ENCODE peak calls at places on chromosome 18, in ten cellular contexts. A is heart right ventricle, K is tibial nerve, Z is ascending aorta, U is endodermal cell, E is prostate gland, Y is RWPE2, L is PC-9, P is psoas muscle, Q is ovary. H is an unnamed sample. For H3K4me1, the result is how much of the 10 kb centered on the place peaks cover.

GRCh38 chr18:75113455-75113854 is 95.5 kb downstream of the PTGR3 start:
- DNase-seq in A (no peak), K (no peak), Z (no peak), U (no peak), E (no peak), Y (no peak), L (no peak), P (no peak), Q (no peak), H (no peak)

GRCh38 chr18:4181882-4182568 is 273.1 kb downstream of the DLGAP1 start:
- DNase-seq in A (no peak), K (no peak), Z (no peak), U (peak), E (no peak), Y (no peak), L (no peak), P (no peak), Q (no peak), H (no peak)

GRCh38 chr18:74427442-74428112 is 29.5 kb downstream of the DIPK1C start:
- DNase-seq in A (no peak), K (no peak), Z (no peak), U (no peak), E (no peak), Y (no peak), L (no peak), P (no peak), Q (no peak), H (no peak)

GRCh38 chr18:38940863-38941531 is 1375.4 kb upstream of the CELF4 start:
- DNase-seq in A (no peak), K (no peak), Z (no peak), U (no peak), E (no peak), Y (no peak), L (peak), P (no peak), Q (no peak), H (no peak)

GRCh38 chr18:74930616-74931015 is 278.3 kb downstream of the PTGR3 start:
- DNase-seq in A (no peak), K (no peak), Z (no peak), U (no peak), E (no peak), Y (no peak), L (no peak), P (no peak), Q (no peak), H (no peak)

GRCh38 chr18:14781671-14782070 is 33.7 kb downstream of the ANKRD30B start:
- DNase-seq in A (no peak), K (no peak), Z (no peak), U (no peak), E (no peak), Y (no peak), L (no peak), P (no peak), Q (no peak), H (no peak)

GRCh38 chr18:51137891-51138290 is 59.6 kb downstream of the MEX3C start:
- DNase-seq in A (no peak), K (no peak), Z (no peak), U (no peak), E (no peak), Y (no peak), L (peak), P (no peak), Q (no peak), H (no peak)

GRCh38 chr18:74233933-74234325 is 57.8 kb downstream of the CYB5A start:
- DNase-seq in A (no peak), K (no peak), Z (no peak), U (no peak), E (no peak), Y (no peak), L (no peak), P (no peak), Q (no peak), H (no peak)

GRCh38 chr18:58605027-58606020 is 23.6 kb downstream of the ALPK2 start:
- DNase-seq in A (no peak), K (no peak), Z (no peak), U (peak), E (no peak), Y (no peak), L (no peak), P (no peak), Q (no peak), H (no peak)

GRCh38 chr18:51160646-51161045 is 36.8 kb downstream of the MEX3C start:
- DNase-seq in A (no peak), K (no peak), Z (no peak), U (no peak), E (no peak), Y (no peak), L (no peak), P (no peak), Q (no peak), H (no peak)

GRCh38 chr18:35095983-35096676 is 54.9 kb downstream of the MAPRE2 start:
- DNase-seq in A (no peak), K (no peak), Z (no peak), U (no peak), E (no peak), Y (no peak), L (no peak), P (no peak), Q (no peak), H (no peak)

GRCh38 chr18:63202814-63203213 is 116.8 kb downstream of the BCL2 start:
- DNase-seq in A (no peak), K (no peak), Z (no peak), U (no peak), E (no peak), Y (no peak), L (no peak), P (no peak), Q (no peak), H (no peak)

GRCh38 chr18:49733896-49734585 is 79.3 kb downstream of the ACAA2 start:
- DNase-seq in A (no peak), K (no peak), Z (no peak), U (no peak), E (no peak), Y (no peak), L (no peak), P (no peak), Q (no peak), H (no peak)

GRCh38 chr18:24021505-24021904 is 7.0 kb downstream of the TTC39C start:
- DNase-seq in A (no peak), K (no peak), Z (no peak), U (no peak), E (no peak), Y (no peak), L (no peak), P (no peak), Q (no peak), H (no peak)

GRCh38 chr18:24024425-24024824 is 9.9 kb downstream of the TTC39C start:
- DNase-seq in A (no peak), K (no peak), Z (no peak), U (no peak), E (no peak), Y (no peak), L (no peak), P (no peak), Q (no peak), H (no peak)

GRCh38 chr18:24019641-24020331 is 5.2 kb downstream of the TTC39C start:
- DNase-seq in A (no peak), K (no peak), Z (peak), U (no peak), E (no peak), Y (no peak), L (no peak), P (no peak), Q (no peak), H (no peak)

GRCh38 chr18:24023185-24023814 is 8.7 kb downstream of the TTC39C start:
- DNase-seq in A (no peak), K (no peak), Z (no peak), U (peak), E (peak), Y (no peak), L (peak), P (no peak), Q (no peak), H (no peak)

GRCh38 chr18:24022141-24022540 is 7.6 kb downstream of the TTC39C start:
- DNase-seq in A (no peak), K (no peak), Z (no peak), U (no peak), E (no peak), Y (no peak), L (no peak), P (no peak), Q (no peak), H (no peak)
- H3K4me1 ChIP-seq in A (under half), K (under half), Z (under half), U (under half), E (under half), Y (under half), L (under half), P (under half), Q (under half), H (under half)

DNA sequence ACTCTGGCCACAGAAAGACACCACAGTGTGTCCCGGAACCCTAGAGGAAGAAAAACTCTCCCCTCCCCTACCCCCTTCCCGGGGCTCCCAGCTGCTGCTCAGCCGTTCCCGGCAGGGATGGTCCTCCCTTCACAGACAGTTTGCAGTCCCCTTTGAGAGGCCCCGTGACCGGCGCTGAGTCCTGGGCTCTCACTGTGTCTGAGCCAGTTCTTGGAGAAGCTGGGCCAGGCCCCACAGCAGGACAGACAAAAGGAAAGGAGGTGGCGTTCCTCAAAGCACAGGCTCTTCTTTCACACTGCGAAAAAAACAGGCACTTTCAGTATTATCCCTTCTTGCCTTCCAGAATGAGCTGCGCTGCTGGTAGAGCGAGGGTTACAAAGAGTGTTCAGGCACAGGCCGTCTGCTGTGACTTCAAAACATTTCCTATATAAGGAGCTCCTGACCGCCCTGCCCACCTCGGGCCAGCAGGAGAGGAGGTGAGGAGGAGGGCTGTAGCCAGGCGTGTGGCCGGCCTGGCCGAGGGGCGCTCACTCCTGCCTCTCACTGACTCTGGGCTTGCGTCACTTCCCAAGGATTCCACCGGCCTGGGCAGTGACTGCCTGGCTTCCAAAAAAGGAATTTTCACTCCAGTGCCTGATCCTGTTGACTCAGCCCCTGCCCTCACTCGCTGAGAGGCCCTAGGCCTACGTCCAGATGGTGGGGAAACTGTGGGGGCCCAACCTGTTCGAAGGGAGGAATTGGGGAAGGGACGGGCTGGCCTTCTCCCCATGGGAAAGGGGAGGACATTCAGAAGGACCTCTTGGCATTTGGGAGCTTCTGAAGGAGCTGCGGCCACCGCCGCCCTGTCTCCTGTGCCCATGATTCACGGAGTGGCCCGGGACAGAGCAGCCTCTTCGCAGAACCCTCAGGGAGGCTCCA is 24.9 kb downstream of the CIDEA start:
- DNase-seq in A (peak), K (peak), Z (peak), U (peak), E (peak), Y (peak), L (no peak), P (peak), Q (peak), H (no peak)
- TF ChIP-seq CTCF in A (no peak), K (peak), Z (peak), U (peak), E (peak), Y (no peak), L (no peak), P (peak), Q (peak), H (no peak)

GRCh38 chr18:79798346-79798998 is 734 bp downstream of the KCNG2 start:
- DNase-seq in A (no peak), K (no peak), Z (no peak), U (peak), E (no peak), Y (no peak), L (no peak), P (no peak), Q (no peak), H (no peak)

GRCh38 chr18:79796016-79796415 is 1.7 kb upstream of the KCNG2 start:
- DNase-seq in A (no peak), K (no peak), Z (no peak), U (no peak), E (no peak), Y (no peak), L (no peak), P (no peak), Q (no peak), H (no peak)

GRCh38 chr18:79796531-79797390 is 977 bp upstream of the KCNG2 start:
- DNase-seq in A (no peak), K (no peak), Z (no peak), U (no peak), E (no peak), Y (no peak), L (no peak), P (no peak), Q (no peak), H (no peak)

GRCh38 chr18:79798999-79799370 is 1.2 kb downstream of the KCNG2 start:
- DNase-seq in A (no peak), K (no peak), Z (no peak), U (peak), E (no peak), Y (no peak), L (no peak), P (no peak), Q (no peak), H (no peak)

DNA sequence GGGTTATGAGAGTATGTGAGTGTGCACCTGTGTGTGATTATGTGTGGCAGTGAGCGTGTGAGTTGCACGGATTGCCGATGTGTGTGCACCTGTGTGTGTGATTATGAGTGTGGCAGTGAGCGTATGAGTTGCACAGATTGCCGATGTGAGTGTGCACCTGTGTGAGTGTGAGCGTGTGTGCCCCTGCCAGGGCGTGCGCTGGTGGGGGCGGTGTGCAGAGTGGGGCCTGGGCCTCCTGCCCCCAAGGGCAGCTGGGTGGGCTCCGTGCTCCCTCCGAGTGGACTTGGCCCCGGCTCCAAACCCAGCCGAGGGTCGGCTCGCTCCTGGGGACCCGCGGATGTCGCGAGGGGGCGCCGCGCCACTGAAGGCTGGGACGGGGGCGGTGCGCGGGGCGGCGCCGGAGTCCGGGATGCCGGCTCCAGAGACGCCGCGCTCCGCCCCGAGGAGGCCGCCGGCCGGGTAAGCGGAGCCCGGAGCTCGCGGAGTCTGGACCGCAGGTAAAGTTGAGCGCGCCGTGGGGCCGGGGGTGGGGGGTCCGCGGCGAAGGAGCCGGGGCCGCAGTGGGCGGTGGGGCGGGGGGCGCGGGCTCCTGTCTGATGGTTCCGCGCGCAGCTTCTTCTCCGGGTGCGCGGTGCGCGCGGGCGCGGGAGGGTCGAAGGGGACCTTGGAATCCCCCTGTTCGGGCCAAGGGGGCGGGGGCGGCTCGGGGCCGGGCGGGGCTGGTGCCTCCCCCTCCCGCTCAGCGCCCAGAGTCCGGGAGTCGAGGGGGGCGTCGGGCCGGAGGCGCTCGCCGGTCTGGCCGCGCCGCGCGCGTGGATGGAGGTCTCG is at the start of gene KCNG2:
- DNase-seq in A (no peak), K (no peak), Z (no peak), U (peak), E (no peak), Y (no peak), L (peak), P (no peak), Q (no peak), H (no peak)
- H3K4me3 ChIP-seq in A (peak), K (peak), Z (peak), U (peak), E (peak), Y (peak), L (no peak), P (peak), Q (no peak), H (peak)

GRCh38 chr18:77134611-77135010 is 2.0 kb upstream of the MBP start:
- DNase-seq in A (no peak), K (no peak), Z (no peak), U (no peak), E (no peak), Y (no peak), L (no peak), P (no peak), Q (no peak), H (no peak)

GRCh38 chr18:77132369-77133050 is at the start of gene MBP:
- DNase-seq in A (peak), K (no peak), Z (peak), U (peak), E (peak), Y (peak), L (peak), P (peak), Q (peak), H (peak)

GRCh38 chr18:77135339-77136075 is 2.9 kb upstream of the MBP start:
- DNase-seq in A (no peak), K (no peak), Z (no peak), U (no peak), E (no peak), Y (no peak), L (no peak), P (no peak), Q (no peak), H (no peak)

GRCh38 chr18:77133051-77133919 is 702 bp upstream of the MBP start:
- DNase-seq in A (peak), K (no peak), Z (no peak), U (peak), E (no peak), Y (no peak), L (peak), P (peak), Q (peak), H (no peak)

DNA sequence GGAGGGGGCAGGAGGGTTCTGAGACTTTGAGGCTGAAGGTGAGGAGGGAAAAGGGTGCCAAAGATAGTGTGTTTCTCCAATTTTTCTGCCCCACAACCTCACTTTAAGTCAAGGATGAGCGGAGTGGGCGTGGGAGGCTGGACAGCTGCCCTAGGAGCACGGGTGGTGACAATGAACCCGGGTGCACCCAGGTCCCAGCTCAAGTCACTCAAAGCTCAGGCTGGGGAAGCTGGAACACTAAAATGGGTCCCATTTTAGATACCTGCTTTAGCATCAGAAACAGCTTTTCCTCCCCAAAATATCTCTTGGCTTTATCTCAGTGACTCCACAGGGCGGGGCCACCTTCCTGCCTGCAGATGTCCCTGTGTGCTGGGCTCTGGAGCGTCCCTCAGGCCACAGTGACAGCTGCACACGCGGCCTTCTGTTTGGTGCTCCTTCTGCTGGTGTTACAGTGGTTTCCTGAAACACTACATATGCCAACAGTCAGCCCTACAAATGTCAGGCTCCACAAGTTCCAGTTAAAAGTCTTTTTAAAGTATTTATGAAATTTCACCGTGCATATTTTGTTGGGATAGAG is 1.4 kb upstream of the MBP start:
- DNase-seq in A (peak), K (peak), Z (no peak), U (peak), E (no peak), Y (no peak), L (no peak), P (peak), Q (no peak), H (no peak)
- H3K4me1 ChIP-seq in A (under half), K (under half), Z (under half), U (under half), E (under half), Y (under half), L (under half), P (under half), Q (under half), H (under half)